ENCODE peak calls at places on chromosome 1, in five cellular contexts. S is dorsolateral prefrontal cortex, G is fibroblast of lung, Z is RWPE1, Q is brain microvascular endothelial cell. Y is an unnamed sample.
A peak's percentile ranks its signal among the peaks of the same experiment; 100 is the strongest.

GRCh38 chr1:45543599-45544417 is 6.8 kb upstream of the AKR1A1 start:
- DNase-seq in S (peak; percentile 43), G (peak; percentile 28), Z (no peak), Q (no peak), Y (no peak)

GRCh38 chr1:84582802-84583587 is 8.8 kb upstream of the CTBS start:
- DNase-seq in S (no peak), G (peak; percentile 49), Z (no peak), Q (no peak), Y (no peak)

GRCh38 chr1:213051127-213051880 is at the start of gene RPS6KC1:
- DNase-seq in S (peak; percentile 87), G (peak; percentile 78), Z (peak; percentile 86), Q (peak; percentile 80), Y (peak; percentile 91)

GRCh38 chr1:12604114-12604874 is 13.7 kb downstream of the DHRS3 start:
- DNase-seq in S (no peak), G (peak; percentile 100), Z (peak; percentile 90), Q (peak; percentile 99), Y (no peak)

GRCh38 chr1:119773711-119774241 is 5.1 kb upstream of the HMGCS2 start:
- DNase-seq in S (no peak), G (peak; percentile 34), Z (no peak), Q (no peak), Y (no peak)

GRCh38 chr1:30631700-30632099 is 91.7 kb downstream of the MATN1 start:
- DNase-seq in S (no peak), G (no peak), Z (no peak), Q (no peak), Y (no peak)

GRCh38 chr1:78250201-78250600 is 204.4 kb downstream of the GIPC2 start:
- DNase-seq in S (no peak), G (no peak), Z (no peak), Q (no peak), Y (no peak)

GRCh38 chr1:117674521-117675400 is 68.9 kb downstream of the TENT5C start:
- DNase-seq in S (no peak), G (peak; percentile 31), Z (no peak), Q (no peak), Y (peak; percentile 73)

GRCh38 chr1:112687361-112687760 is 12.9 kb downstream of the MOV10 start:
- DNase-seq in S (no peak), G (no peak), Z (peak; percentile 84), Q (no peak), Y (no peak)

GRCh38 chr1:167821969-167822685 is 91.8 kb downstream of the ADCY10 start:
- DNase-seq in S (no peak), G (peak; percentile 51), Z (no peak), Q (no peak), Y (no peak)

GRCh38 chr1:48182441-48182840 is 40.1 kb upstream of the SLC5A9 start:
- DNase-seq in S (no peak), G (no peak), Z (no peak), Q (no peak), Y (no peak)

GRCh38 chr1:240217398-240217797 is 125.7 kb downstream of the FMN2 start:
- DNase-seq in S (no peak), G (no peak), Z (no peak), Q (no peak), Y (no peak)

GRCh38 chr1:25469177-25469576 is 38.5 kb downstream of the MACO1 start:
- DNase-seq in S (no peak), G (peak; percentile 71), Z (peak; percentile 30), Q (peak; percentile 40), Y (no peak)

GRCh38 chr1:108316545-108316944 is 72.7 kb upstream of the NBPF4 start:
- DNase-seq in S (no peak), G (no peak), Z (no peak), Q (no peak), Y (no peak)
- TF ChIP-seq CTCF in S (no peak), G (peak; percentile 28), Z (peak; percentile 13), Q (peak; percentile 46), Y (peak; percentile 25)

DNA sequence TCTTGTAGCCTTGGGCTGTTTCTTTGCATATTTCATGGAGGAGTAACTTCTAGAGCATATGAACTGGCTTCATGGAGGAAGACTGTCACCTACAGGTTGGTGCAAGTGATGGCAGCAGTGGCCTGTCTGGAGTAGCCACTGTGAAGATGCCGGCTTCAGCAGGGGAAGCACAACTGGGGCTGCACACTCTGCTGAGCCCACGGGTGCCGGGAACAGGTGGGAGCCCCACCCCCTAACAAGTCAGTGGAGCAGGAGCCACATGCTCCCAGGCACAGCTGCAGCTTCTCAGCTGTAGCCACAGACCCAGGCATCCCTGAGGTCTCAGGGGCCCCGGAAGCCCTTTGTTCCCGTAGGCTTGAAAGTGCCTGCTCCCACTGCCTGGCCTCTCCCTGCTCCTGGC is 43.2 kb upstream of the C1orf185 start:
- DNase-seq in S (no peak), G (peak; percentile 22), Z (no peak), Q (peak; percentile 13), Y (no peak)
- TF ChIP-seq CTCF in S (no peak), G (peak; percentile 41), Z (no peak), Q (peak; percentile 70), Y (peak; percentile 30)

DNA sequence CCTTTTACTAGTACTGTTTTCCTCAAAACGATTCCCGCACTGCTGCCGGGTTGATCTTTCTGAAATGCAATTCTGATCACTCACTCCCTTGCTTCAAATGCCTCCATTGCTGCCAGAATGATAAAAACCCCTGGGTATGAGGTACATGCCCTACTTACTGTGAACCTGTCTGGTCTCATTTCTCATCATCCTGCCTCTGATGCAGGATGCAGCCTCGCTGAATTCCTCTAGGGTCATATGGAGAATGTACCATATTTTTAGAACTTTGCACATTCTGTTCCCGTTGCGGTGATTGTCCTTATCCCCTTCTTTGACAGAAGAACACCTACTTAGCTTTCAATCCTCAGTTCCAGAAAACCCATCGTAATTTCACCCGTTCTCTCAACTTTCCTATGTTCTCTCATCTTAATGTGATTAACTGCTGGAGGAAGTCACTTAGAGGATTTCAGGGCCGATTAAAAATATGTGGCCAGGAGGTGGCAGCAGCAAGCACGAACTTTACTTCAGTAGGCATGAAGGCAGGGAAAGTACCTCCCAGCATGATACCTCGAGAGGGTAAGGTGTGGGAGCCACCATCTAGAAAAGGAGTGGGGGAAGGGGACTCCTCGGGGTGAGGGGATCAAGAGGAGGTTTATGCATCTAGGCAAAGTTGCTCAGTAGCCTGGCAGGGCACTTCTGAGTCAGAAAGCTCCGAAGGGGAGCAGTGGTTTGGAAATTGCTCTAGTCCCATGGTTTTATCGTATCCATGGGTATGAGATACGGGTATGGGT is 361.5 kb upstream of the ZP4 start:
- DNase-seq in S (peak; percentile 52), G (peak; percentile 57), Z (peak; percentile 46), Q (peak; percentile 75), Y (no peak)
- TF ChIP-seq CTCF in S (peak; percentile 45), G (no peak), Z (peak; percentile 59), Q (peak; percentile 69), Y (peak; percentile 81)

GRCh38 chr1:235468970-235469369 is 35.3 kb downstream of the B3GALNT2 start:
- DNase-seq in S (no peak), G (peak; percentile 90), Z (peak; percentile 83), Q (peak; percentile 58), Y (no peak)
- TF ChIP-seq CTCF in S (no peak), G (no peak), Z (peak; percentile 9), Q (peak; percentile 40), Y (no peak)

GRCh38 chr1:162724583-162725120 is 65.8 kb upstream of the HSD17B7 start:
- DNase-seq in S (peak; percentile 37), G (no peak), Z (no peak), Q (no peak), Y (no peak)

GRCh38 chr1:162720996-162721395 is 69.5 kb upstream of the HSD17B7 start:
- DNase-seq in S (no peak), G (peak; percentile 33), Z (no peak), Q (peak; percentile 43), Y (no peak)

GRCh38 chr1:162719678-162720077 is 70.8 kb upstream of the HSD17B7 start:
- DNase-seq in S (no peak), G (no peak), Z (no peak), Q (no peak), Y (no peak)

GRCh38 chr1:162721471-162721870 is 69.0 kb upstream of the HSD17B7 start:
- DNase-seq in S (no peak), G (no peak), Z (no peak), Q (no peak), Y (no peak)

GRCh38 chr1:162722036-162722435 is 68.5 kb upstream of the HSD17B7 start:
- DNase-seq in S (no peak), G (no peak), Z (no peak), Q (no peak), Y (no peak)
- TF ChIP-seq CTCF in S (no peak), G (no peak), Z (no peak), Q (no peak), Y (no peak)

GRCh38 chr1:95311762-95312161 is 77.8 kb downstream of the RWDD3 start:
- DNase-seq in S (no peak), G (no peak), Z (no peak), Q (no peak), Y (no peak)

GRCh38 chr1:95312181-95312580 is 78.2 kb downstream of the RWDD3 start:
- DNase-seq in S (no peak), G (no peak), Z (no peak), Q (no peak), Y (no peak)

GRCh38 chr1:95308276-95308675 is 74.3 kb downstream of the RWDD3 start:
- DNase-seq in S (no peak), G (no peak), Z (no peak), Q (no peak), Y (no peak)

GRCh38 chr1:95311006-95311405 is 77.0 kb downstream of the RWDD3 start:
- DNase-seq in S (no peak), G (no peak), Z (no peak), Q (no peak), Y (no peak)

GRCh38 chr1:95309031-95309459 is 75.0 kb downstream of the RWDD3 start:
- DNase-seq in S (no peak), G (peak; percentile 28), Z (peak; percentile 40), Q (peak; percentile 14), Y (no peak)
- TF ChIP-seq CTCF in S (peak; percentile 45), G (peak; percentile 49), Z (peak; percentile 58), Q (peak; percentile 74), Y (peak; percentile 44)

GRCh38 chr1:55893155-55893554 is 678.0 kb upstream of the USP24 start:
- DNase-seq in S (no peak), G (peak; percentile 68), Z (peak; percentile 44), Q (peak; percentile 53), Y (no peak)
- TF ChIP-seq CTCF in S (no peak), G (no peak), Z (no peak), Q (peak; percentile 50), Y (no peak)

DNA sequence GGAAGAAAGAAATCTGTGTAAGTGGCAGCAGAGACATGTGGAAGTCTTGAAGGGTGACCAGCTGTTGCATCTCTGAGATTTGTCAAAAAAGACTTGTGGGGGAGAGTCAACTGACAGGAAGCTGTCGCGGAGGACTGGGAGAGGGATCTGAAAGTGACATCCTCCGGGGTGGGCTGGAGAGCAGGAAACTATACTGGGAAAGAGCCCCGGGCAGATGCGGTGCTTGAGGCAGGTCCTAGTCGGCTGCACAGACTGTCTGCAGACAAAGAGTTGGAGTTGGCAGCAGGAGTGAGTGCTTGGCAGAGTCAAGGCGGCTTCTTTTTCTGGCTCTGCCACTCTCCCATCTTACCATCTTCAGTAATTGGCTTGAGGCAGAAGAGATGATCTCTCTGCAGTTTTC is 294.0 kb upstream of the C1orf87 start:
- DNase-seq in S (peak; percentile 28), G (no peak), Z (no peak), Q (no peak), Y (no peak)
- TF ChIP-seq CTCF in S (no peak), G (no peak), Z (no peak), Q (no peak), Y (no peak)

GRCh38 chr1:69263982-69264381 is 303.7 kb upstream of the LRRC7 start:
- DNase-seq in S (no peak), G (peak; percentile 73), Z (no peak), Q (no peak), Y (no peak)
- TF ChIP-seq CTCF in S (no peak), G (no peak), Z (no peak), Q (no peak), Y (no peak)

Y was measured in osteocyte.